ENCODE peak calls at places on chromosomes 11 and 22, in seven cellular contexts. Q is NCI-H2227 treated with DMSO at 0.1 percent for 48 hours, D is ACHN, J is chondrocyte, E is anterior cingulate cortex, O is upper lobe of left lung, H is kidney tubule cell. C is an unnamed sample.

GRCh38 chr11:103927535-103927934 is 108.9 kb upstream of the DDI1 start:
- DNase-seq in J (no peak), D (peak; percentile 26), H (peak; percentile 32), E (no peak), Q (no peak), O (no peak), C (no peak)

GRCh38 chr22:20267441-20268288 is 453 bp downstream of the RTN4R start:
- DNase-seq in D (peak; percentile 32), E (no peak), J (no peak), O (peak; percentile 82), Q (no peak), H (peak; percentile 24), C (peak; percentile 46)

GRCh38 chr11:45528435-45528834 is 137.0 kb downstream of the CHST1 start:
- DNase-seq in E (no peak), O (no peak), Q (no peak), H (no peak), J (no peak), D (no peak), C (no peak)

GRCh38 chr22:20981787-20982562 is at the start of gene LZTR1:
- DNase-seq in J (peak; percentile 93), D (peak; percentile 71), H (peak; percentile 84), E (peak; percentile 71), Q (peak; percentile 82), O (peak; percentile 96), C (peak; percentile 62)

GRCh38 chr11:86196291-86196690 is 48.3 kb upstream of the EED start:
- DNase-seq in Q (no peak), J (no peak), E (no peak), H (no peak), D (no peak), O (no peak), C (no peak)

GRCh38 chr11:64410396-64410718 is 51.4 kb downstream of the RPS6KA4 start:
- DNase-seq in O (no peak), J (no peak), D (no peak), E (no peak), H (no peak), Q (no peak), C (no peak)

GRCh38 chr11:60788401-60789110 is 3.4 kb downstream of the MS4A10 start:
- DNase-seq in Q (no peak), O (no peak), E (no peak), D (peak; percentile 15), H (peak; percentile 63), J (peak; percentile 43), C (no peak)

GRCh38 chr22:40654522-40655167 is 18.1 kb upstream of the MRTFA start:
- DNase-seq in H (peak; percentile 73), E (no peak), Q (no peak), O (no peak), J (no peak), D (peak; percentile 56), C (no peak)

GRCh38 chr11:115616941-115617340 is 112.7 kb upstream of the CADM1 start:
- DNase-seq in O (no peak), H (peak; percentile 96), Q (no peak), J (no peak), E (no peak), D (peak; percentile 75), C (no peak)

GRCh38 chr11:116694815-116695590 is 77.8 kb downstream of the BUD13 start:
- DNase-seq in Q (no peak), H (no peak), D (no peak), J (peak; percentile 77), O (no peak), E (no peak), C (no peak)

GRCh38 chr11:117819096-117820040 is 5.2 kb downstream of the FXYD2 start:
- DNase-seq in H (peak; percentile 86), O (peak; percentile 47), J (peak; percentile 76), D (peak; percentile 82), Q (peak; percentile 35), E (no peak), C (peak; percentile 62)